ENCODE peak calls at places on chromosomes 6 and 20, in five cellular contexts. L is CD4-positive, alpha-beta memory T cell; I is mucosa of gallbladder; U is HL-60; R is Panc1. O is an unnamed sample.

GRCh38 chr6:37433657-37434271 is 743 bp downstream of the CMTR1 start:
- DNase-seq in L (peak), I (no peak), U (peak), R (no peak), O (no peak)

GRCh38 chr6:92122746-92123145 is 1296.6 kb downstream of the EPHA7 start:
- DNase-seq in L (no peak), I (no peak), U (no peak), R (no peak), O (no peak)

GRCh38 chr6:36925809-36926208 is 28.7 kb upstream of the PI16 start:
- DNase-seq in L (no peak), I (no peak), U (no peak), R (no peak), O (no peak)

GRCh38 chr6:138129190-138129589 is 22.0 kb upstream of the PERP start:
- DNase-seq in L (no peak), I (no peak), U (no peak), R (no peak), O (no peak)

GRCh38 chr20:4471221-4471620 is 250.5 kb upstream of the PRND start:
- DNase-seq in L (no peak), I (no peak), U (no peak), R (no peak), O (no peak)

GRCh38 chr6:28907394-28907793 is 16.4 kb downstream of the TRIM27 start:
- DNase-seq in L (no peak), I (no peak), U (peak), R (no peak), O (no peak)

GRCh38 chr6:141483561-141484061 is 649.1 kb upstream of the GJE1 start:
- DNase-seq in L (peak), I (peak), U (peak), R (peak), O (no peak)

GRCh38 chr6:144953552-144954240 is 668.6 kb downstream of the UTRN start:
- DNase-seq in L (no peak), I (peak), U (no peak), R (no peak), O (no peak)

GRCh38 chr20:58179432-58180099 is 48.9 kb downstream of the ANKRD60 start:
- DNase-seq in L (no peak), I (peak), U (peak), R (no peak), O (peak)

GRCh38 chr6:158672726-158673125 is 22.9 kb downstream of the SYTL3 start:
- DNase-seq in L (no peak), I (no peak), U (no peak), R (no peak), O (no peak)

GRCh38 chr20:5991623-5992441 is 41.4 kb downstream of the MCM8 start:
- DNase-seq in L (no peak), I (no peak), U (no peak), R (no peak), O (no peak)

GRCh38 chr6:16333580-16333979 is 95.2 kb downstream of the GMPR start:
- DNase-seq in L (no peak), I (no peak), U (no peak), R (no peak), O (no peak)

GRCh38 chr6:165096209-165096608 is 213.2 kb downstream of the C6orf118 start:
- DNase-seq in L (no peak), I (no peak), U (no peak), R (no peak), O (no peak)

GRCh38 chr6:75968143-75968542 is 104.3 kb downstream of the IMPG1 start:
- DNase-seq in L (no peak), I (no peak), U (no peak), R (no peak), O (no peak)

GRCh38 chr6:32815115-32815514 is 1.7 kb downstream of the HLA-DOB start:
- DNase-seq in L (no peak), I (no peak), U (no peak), R (no peak), O (no peak)

GRCh38 chr6:41042656-41043055 is 389 bp downstream of the TSPO2 start:
- DNase-seq in L (no peak), I (no peak), U (no peak), R (no peak), O (no peak)

GRCh38 chr6:54801669-54802068 is 44.9 kb upstream of the FAM83B start:
- DNase-seq in L (no peak), I (no peak), U (no peak), R (peak), O (no peak)

GRCh38 chr20:25103526-25103925 is 21.6 kb upstream of the VSX1 start:
- DNase-seq in L (no peak), I (no peak), U (no peak), R (no peak), O (no peak)

GRCh38 chr6:112232845-112233256 is 21.5 kb downstream of the LAMA4 start:
- DNase-seq in L (no peak), I (no peak), U (no peak), R (no peak), O (no peak)

GRCh38 chr6:152603911-152604310 is 33.3 kb downstream of the SYNE1 start:
- DNase-seq in L (no peak), I (no peak), U (no peak), R (no peak), O (no peak)

GRCh38 chr6:55528624-55529023 is 50.4 kb downstream of the HMGCLL1 start:
- DNase-seq in L (no peak), I (no peak), U (peak), R (peak), O (no peak)

GRCh38 chr6:2630362-2630761 is 120.4 kb downstream of the MYLK4 start:
- DNase-seq in L (peak), I (peak), U (no peak), R (peak), O (no peak)

GRCh38 chr6:2816158-2816557 is 25.5 kb downstream of the SERPINB1 start:
- DNase-seq in L (no peak), I (no peak), U (no peak), R (no peak), O (no peak)

GRCh38 chr20:38550274-38550673 is 30.7 kb upstream of the ADIG start:
- DNase-seq in L (no peak), I (no peak), U (no peak), R (no peak), O (no peak)

GRCh38 chr20:10524034-10524476 is 89.0 kb downstream of the SLX4IP start:
- DNase-seq in L (no peak), I (peak), U (no peak), R (no peak), O (no peak)

GRCh38 chr6:159390384-159390783 is 221.2 kb downstream of the FNDC1 start:
- DNase-seq in L (no peak), I (no peak), U (no peak), R (no peak), O (no peak)

GRCh38 chr20:60057123-60057865 is 99.1 kb downstream of the CDH26 start:
- DNase-seq in L (peak), I (peak), U (peak), R (peak), O (no peak)

GRCh38 chr6:112113371-112113770 is 26.0 kb downstream of the FAM229B start:
- DNase-seq in L (no peak), I (no peak), U (no peak), R (no peak), O (no peak)

GRCh38 chr6:89978749-89979145 is 84.5 kb downstream of the GJA10 start:
- DNase-seq in L (no peak), I (no peak), U (no peak), R (no peak), O (no peak)

GRCh38 chr6:101486124-101486523 is 92.6 kb downstream of the GRIK2 start:
- DNase-seq in L (no peak), I (no peak), U (no peak), R (no peak), O (no peak)

GRCh38 chr20:35828434-35828833 is 56.6 kb downstream of the PHF20 start:
- DNase-seq in L (no peak), I (no peak), U (no peak), R (no peak), O (no peak)

O was measured in mesothelial cell of epicardium.